ENCODE peak calls at places on chromosomes 6 and 20, in four cellular contexts. G is Panc1, S is tibial artery, L is right atrium auricular region. F is an unnamed sample. For H3K27me3, the result is how much of the 10 kb centered on the place peaks cover.

GRCh38 chr20:17844549-17845298 is 123.9 kb downstream of the SNX5 start:
- DNase-seq in L (no peak), S (no peak), G (no peak), F (no peak)

GRCh38 chr6:47633141-47633540 is 65.2 kb upstream of the ADGRF4 start:
- DNase-seq in G (no peak), S (no peak), L (no peak), F (no peak)

GRCh38 chr6:20569000-20569610 is 34.8 kb downstream of the CDKAL1 start:
- DNase-seq in G (no peak), L (no peak), S (no peak), F (no peak)

GRCh38 chr20:29497261-29497671 is 1760.2 kb upstream of the DEFB115 start:
- DNase-seq in L (no peak), G (peak), S (peak), F (peak)

GRCh38 chr20:19849341-19850189 is 91.5 kb downstream of the RIN2 start:
- DNase-seq in G (no peak), L (no peak), S (no peak), F (no peak)

GRCh38 chr6:75065524-75065923 is 140.3 kb downstream of the COL12A1 start:
- DNase-seq in S (no peak), G (no peak), L (no peak), F (no peak)

GRCh38 chr20:5663396-5663795 is 86.8 kb upstream of the SHLD1 start:
- DNase-seq in L (no peak), S (no peak), G (no peak), F (no peak)

GRCh38 chr6:1524040-1524480 is 85.7 kb upstream of the FOXC1 start:
- DNase-seq in S (peak), L (no peak), G (no peak), F (peak)

GRCh38 chr6:42702200-42702599 is 20.2 kb downstream of the PRPH2 start:
- DNase-seq in L (no peak), G (no peak), S (no peak), F (no peak)

GRCh38 chr6:37638414-37639079 is 59.1 kb downstream of the MDGA1 start:
- DNase-seq in S (no peak), G (no peak), L (no peak), F (no peak)

GRCh38 chr6:25175216-25175615 is 104.0 kb upstream of the CARMIL1 start:
- DNase-seq in G (no peak), L (no peak), S (no peak), F (no peak)

GRCh38 chr6:117829594-117830319 is 77.3 kb upstream of the SLC35F1 start:
- DNase-seq in S (no peak), G (no peak), L (no peak), F (no peak)

GRCh38 chr6:17580518-17581048 is 19.5 kb upstream of the FAM8A1 start:
- DNase-seq in G (no peak), S (peak), L (no peak), F (peak)

GRCh38 chr6:140485740-140486467 is 1111.5 kb upstream of the CITED2 start:
- DNase-seq in G (peak), S (peak), L (no peak), F (peak)

GRCh38 chr20:3613821-3614440 is 49.3 kb downstream of the GFRA4 start:
- DNase-seq in S (no peak), L (no peak), G (no peak), F (peak)

GRCh38 chr6:141349710-141350109 is 783.0 kb upstream of the GJE1 start:
- DNase-seq in G (no peak), L (no peak), S (no peak), F (no peak)

GRCh38 chr6:157724960-157725741 is 97.9 kb upstream of the SNX9 start:
- DNase-seq in L (peak), G (no peak), S (no peak), F (no peak)

GRCh38 chr20:64106435-64106961 is 867 bp downstream of the NPBWR2 start:
- DNase-seq in G (no peak), L (no peak), S (no peak), F (no peak)

GRCh38 chr6:170089937-170090335 is 200.9 kb downstream of the DLL1 start:
- DNase-seq in S (peak), L (peak), G (no peak), F (no peak)

GRCh38 chr6:137494967-137495595 is 887 bp upstream of the OLIG3 start:
- DNase-seq in G (no peak), S (no peak), L (no peak), F (no peak)

GRCh38 chr6:48835421-48835958 is 627.6 kb downstream of the MMUT start:
- DNase-seq in L (no peak), S (no peak), G (no peak), F (no peak)

GRCh38 chr20:47577271-47577670 is 75.6 kb downstream of the NCOA3 start:
- DNase-seq in G (no peak), L (no peak), S (no peak), F (no peak)

GRCh38 chr6:134233180-134233579 is 84.7 kb downstream of the SGK1 start:
- DNase-seq in S (no peak), L (no peak), G (no peak), F (no peak)

GRCh38 chr6:151096691-151097090 is 143.1 kb upstream of the AKAP12 start:
- DNase-seq in L (no peak), S (no peak), G (no peak), F (no peak)

GRCh38 chr6:56245903-56246351 is 1.5 kb downstream of the COL21A1 start:
- DNase-seq in L (no peak), G (no peak), S (no peak), F (no peak)

GRCh38 chr20:62647521-62648317 is 5.4 kb downstream of the SLCO4A1 start:
- DNase-seq in G (no peak), S (peak), L (no peak), F (no peak)

GRCh38 chr6:136031982-136032381 is 180.5 kb downstream of the PDE7B start:
- DNase-seq in S (no peak), L (no peak), G (no peak), F (no peak)

GRCh38 chr6:127966616-127967015 is 65.8 kb upstream of the THEMIS start:
- DNase-seq in L (no peak), S (no peak), G (no peak), F (no peak)

GRCh38 chr6:169689247-169689646 is 12.6 kb downstream of the WDR27 start:
- DNase-seq in L (no peak), G (no peak), S (no peak), F (no peak)

GRCh38 chr6:193773-194310 is 98.4 kb upstream of the DUSP22 start:
- DNase-seq in S (no peak), G (no peak), L (no peak), F (no peak)

GRCh38 chr6:111806561-111807497 is 66.4 kb downstream of the FYN start:
- DNase-seq in L (no peak), S (no peak), G (no peak), F (no peak)

DNA sequence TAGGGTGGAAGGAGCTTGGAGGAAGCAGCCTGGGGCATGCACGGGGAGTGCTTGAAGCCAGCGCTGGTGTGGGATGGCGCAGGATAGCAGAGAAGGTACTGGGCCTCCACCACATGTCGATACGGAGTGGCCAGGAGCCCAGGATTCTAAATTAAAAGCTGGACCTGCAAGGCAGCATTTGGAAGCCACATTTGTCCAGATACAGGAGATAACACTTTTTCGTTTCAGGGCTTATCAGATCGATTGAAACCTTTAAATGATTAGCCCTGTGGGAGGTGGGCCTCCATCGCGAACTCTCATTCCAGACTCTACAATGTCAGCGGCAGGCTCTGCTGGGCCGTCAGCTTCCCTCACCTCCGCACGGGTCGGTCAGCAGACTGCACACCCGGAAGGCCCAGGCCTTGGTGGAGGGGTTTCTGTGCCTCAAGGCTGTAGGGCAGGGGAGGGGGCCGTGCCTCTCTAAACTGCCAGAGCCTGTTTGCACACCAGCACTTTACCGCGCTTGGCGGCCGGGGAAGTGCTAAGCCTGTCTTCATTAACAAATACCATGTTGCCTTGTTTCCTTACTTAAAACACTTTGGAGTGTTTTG is 17.9 kb downstream of the EDN3 start:
- DNase-seq in L (no peak), S (no peak), G (no peak), F (peak)
- H3K27me3 ChIP-seq in L (under half), S (under half), G (under half), F (under half)

GRCh38 chr20:45416917-45417316 is 976 bp downstream of the PIGT start:
- DNase-seq in G (no peak), S (no peak), L (no peak), F (no peak)
- H3K4me3 ChIP-seq in G (peak), S (peak), L (peak), F (peak)

GRCh38 chr20:32421290-32421689 is 63.2 kb downstream of the ASXL1 start:
- DNase-seq in S (no peak), G (no peak), L (no peak), F (no peak)

GRCh38 chr20:32416206-32416605 is 58.1 kb downstream of the ASXL1 start:
- DNase-seq in G (no peak), L (no peak), S (no peak), F (no peak)

GRCh38 chr20:32415494-32415893 is 57.4 kb downstream of the ASXL1 start:
- DNase-seq in S (no peak), G (no peak), L (no peak), F (no peak)

GRCh38 chr20:32418376-32418775 is 60.2 kb downstream of the ASXL1 start:
- DNase-seq in G (no peak), S (no peak), L (no peak), F (no peak)
- H3K27me3 ChIP-seq in G (under half), S (under half), L (under half), F (under half)

DNA sequence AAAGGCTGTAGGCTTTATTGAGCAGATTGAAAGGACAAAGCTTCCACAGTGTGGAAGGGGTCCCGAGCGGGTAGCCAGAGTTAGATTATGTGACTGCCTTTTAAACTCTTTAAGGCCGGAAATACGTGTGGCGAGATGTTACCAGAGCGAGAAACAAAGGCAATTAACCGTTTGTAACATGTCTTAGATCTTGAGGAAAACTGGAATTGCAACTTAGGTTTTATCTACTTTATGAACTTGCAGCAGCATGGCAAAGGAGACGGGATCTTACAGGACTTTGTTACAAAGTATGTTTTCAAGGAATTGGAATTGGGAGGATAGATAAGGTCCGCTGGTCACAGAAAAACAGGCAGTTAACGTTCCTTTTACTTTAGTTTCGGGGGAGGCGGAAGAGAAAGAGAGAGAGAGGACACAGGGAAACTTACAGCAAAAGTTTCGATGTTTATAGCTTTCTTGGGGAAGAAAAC is 594.7 kb upstream of the ADGRB3 start:
- DNase-seq in G (no peak), S (no peak), L (no peak), F (no peak)
- H3K4me3 ChIP-seq in G (peak), S (no peak), L (peak), F (peak)

DNA sequence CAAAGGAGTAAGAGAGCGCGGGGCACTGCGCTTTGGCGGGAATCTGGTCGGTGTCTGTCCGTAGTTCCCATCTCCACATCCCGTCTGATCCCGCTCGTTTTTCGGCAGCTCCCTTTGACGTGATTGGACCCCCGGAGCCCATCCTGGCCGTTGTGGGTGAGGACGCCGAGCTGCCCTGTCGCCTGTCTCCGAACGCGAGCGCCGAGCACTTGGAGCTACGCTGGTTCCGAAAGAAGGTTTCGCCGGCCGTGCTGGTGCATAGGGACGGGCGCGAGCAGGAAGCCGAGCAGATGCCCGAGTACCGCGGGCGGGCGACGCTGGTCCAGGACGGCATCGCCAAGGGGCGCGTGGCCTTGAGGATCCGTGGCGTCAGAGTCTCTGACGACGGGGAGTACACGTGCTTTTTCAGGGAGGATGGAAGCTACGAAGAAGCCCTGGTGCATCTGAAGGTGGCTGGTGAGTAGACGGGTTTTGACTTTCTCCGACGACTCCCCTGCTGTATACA is 1.4 kb downstream of the BTN1A1 start:
- DNase-seq in S (peak), L (no peak), G (no peak), F (peak)
- H3K27me3 ChIP-seq in S (under half), L (under half), G (under half), F (under half)